ENCODE peak calls at places on chromosomes 5 and 9, in ten cellular contexts. F is heart right ventricle; Y is cardiac muscle cell; H is Panc1; U is psoas muscle; D is RWPE1; Q is CD4-positive, alpha-beta T cell; S is right lobe of liver; Z is nephron progenitor cell; I is colonic mucosa. G is an unnamed sample.

GRCh38 chr5:55540525-55540924 is 5.8 kb upstream of the PLPP1 start:
- DNase-seq in Q (no peak), D (no peak), Z (no peak), F (no peak), H (no peak), S (no peak), U (no peak), I (no peak), Y (no peak), G (no peak)

GRCh38 chr5:99438619-99439018 is 509.8 kb upstream of the CHD1 start:
- DNase-seq in H (no peak), S (no peak), Z (no peak), D (no peak), I (no peak), F (no peak), Y (no peak), Q (no peak), U (no peak), G (no peak)

GRCh38 chr5:142888469-142889085 is 118.4 kb downstream of the ARHGAP26 start:
- DNase-seq in S (no peak), Z (peak), F (peak), U (no peak), H (peak), I (no peak), D (peak), Y (peak), Q (no peak), G (no peak)

GRCh38 chr5:176151286-176151685 is 86.9 kb upstream of the SIMC1 start:
- DNase-seq in H (no peak), Y (no peak), F (no peak), U (no peak), Z (no peak), S (no peak), I (no peak), Q (no peak), D (no peak), G (no peak)

GRCh38 chr9:129058965-129059795 is 21.7 kb upstream of the DOLPP1 start:
- DNase-seq in U (no peak), S (no peak), D (peak), Q (no peak), F (no peak), I (no peak), Y (peak), H (no peak), Z (no peak), G (no peak)

GRCh38 chr5:10162468-10162867 is 87.2 kb downstream of the ATPSCKMT start:
- DNase-seq in I (no peak), Z (no peak), F (no peak), S (no peak), D (no peak), Q (no peak), U (no peak), Y (no peak), H (no peak), G (no peak)

GRCh38 chr9:114461468-114461867 is 43.8 kb downstream of the WHRN start:
- DNase-seq in H (no peak), D (no peak), Q (no peak), S (no peak), F (no peak), Y (no peak), U (no peak), Z (no peak), I (no peak), G (peak)

GRCh38 chr9:95816716-95817115 is 58.8 kb upstream of the ERCC6L2 start:
- DNase-seq in Z (no peak), U (no peak), Q (no peak), Y (no peak), I (no peak), S (no peak), F (no peak), D (peak), H (no peak), G (no peak)

GRCh38 chr5:5454405-5454804 is 31.9 kb downstream of the ICE1 start:
- DNase-seq in Y (no peak), F (no peak), D (no peak), Z (no peak), H (no peak), U (no peak), Q (no peak), S (no peak), I (no peak), G (no peak)

GRCh38 chr5:149153751-149154610 is 12.7 kb downstream of the ABLIM3 start:
- DNase-seq in H (peak), I (no peak), Z (no peak), Y (peak), D (no peak), F (peak), U (peak), Q (no peak), S (peak), G (no peak)

GRCh38 chr5:149152317-149152746 is 11.0 kb downstream of the ABLIM3 start:
- DNase-seq in S (no peak), Z (no peak), D (no peak), H (no peak), F (no peak), Y (peak), U (no peak), I (no peak), Q (no peak), G (no peak)

GRCh38 chr5:149154629-149155028 is 13.3 kb downstream of the ABLIM3 start:
- DNase-seq in Z (no peak), S (no peak), U (no peak), Y (no peak), H (no peak), I (no peak), F (no peak), Q (no peak), D (no peak), G (no peak)

GRCh38 chr5:149151717-149152116 is 10.4 kb downstream of the ABLIM3 start:
- DNase-seq in Y (peak), Z (no peak), D (no peak), U (no peak), F (no peak), I (no peak), Q (no peak), S (peak), H (no peak), G (no peak)

GRCh38 chr5:149153193-149153750 is 12.0 kb downstream of the ABLIM3 start:
- DNase-seq in F (no peak), Y (no peak), H (no peak), U (no peak), D (no peak), Z (no peak), Q (no peak), S (no peak), I (no peak), G (no peak)
- TF ChIP-seq CTCF in F (no peak), Y (no peak), H (no peak), U (no peak), D (no peak), Z (no peak), Q (no peak), S (no peak), I (no peak), G (no peak)

GRCh38 chr9:69743930-69744329 is 15.9 kb downstream of the PTAR1 start:
- DNase-seq in I (no peak), S (no peak), U (no peak), Z (no peak), F (no peak), D (no peak), Q (no peak), Y (no peak), H (no peak), G (no peak)

GRCh38 chr9:69748304-69748703 is 11.5 kb downstream of the PTAR1 start:
- DNase-seq in Q (no peak), D (no peak), S (no peak), Y (no peak), I (no peak), U (no peak), H (no peak), F (no peak), Z (no peak), G (no peak)

GRCh38 chr9:69746859-69747560 is 12.8 kb downstream of the PTAR1 start:
- DNase-seq in Q (no peak), I (no peak), Y (no peak), H (no peak), F (no peak), D (no peak), Z (no peak), U (no peak), S (no peak), G (no peak)

GRCh38 chr9:69744688-69745380 is 15.0 kb downstream of the PTAR1 start:
- DNase-seq in S (no peak), Z (no peak), I (no peak), H (no peak), D (no peak), U (no peak), F (no peak), Q (no peak), Y (no peak), G (no peak)

DNA sequence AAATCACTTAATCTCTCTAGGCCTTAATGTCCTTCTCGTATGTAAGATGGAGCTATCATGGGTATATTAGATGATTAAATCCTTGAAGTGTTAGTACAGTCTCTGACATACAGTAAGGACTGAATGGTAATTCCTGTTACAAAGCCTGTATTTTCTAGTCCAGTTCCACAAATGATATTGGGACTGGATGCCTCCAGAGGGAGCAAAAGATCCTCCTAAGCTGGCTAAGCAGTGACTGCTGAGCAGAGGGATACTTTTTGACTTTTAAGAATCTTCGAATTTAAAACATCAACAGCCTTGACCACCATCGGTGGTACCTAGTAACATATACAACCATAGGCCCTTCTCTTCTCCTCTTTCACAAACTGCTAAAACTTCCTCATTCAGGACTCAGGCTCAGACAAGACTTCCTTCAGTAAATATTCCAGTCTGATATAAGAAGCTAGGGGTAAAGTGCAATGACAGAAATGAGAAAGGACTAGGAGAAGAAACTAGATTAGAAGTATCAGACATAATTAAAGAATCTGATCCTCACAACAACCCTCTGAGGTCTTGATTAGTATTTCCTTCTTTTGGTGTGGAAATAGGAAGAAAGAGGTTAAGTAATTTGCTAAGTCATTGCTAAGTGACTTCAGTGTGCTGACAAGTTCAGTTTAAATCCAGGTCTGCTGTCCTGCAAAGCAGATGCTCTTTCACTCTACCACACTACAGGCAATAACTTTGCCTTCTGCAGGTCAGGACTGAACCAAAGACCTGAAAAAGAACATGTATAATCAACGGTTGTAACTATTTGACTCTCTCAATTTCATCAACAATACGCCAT is 13.9 kb downstream of the PTAR1 start:
- DNase-seq in H (no peak), F (no peak), Q (no peak), D (peak), U (no peak), Y (peak), S (no peak), Z (no peak), I (no peak), G (no peak)
- TF ChIP-seq CTCF in H (peak), F (peak), Q (no peak), D (no peak), U (no peak), Y (peak), S (peak), Z (no peak), I (no peak), G (no peak)

GRCh38 chr9:70510157-70510770 is 95.8 kb upstream of the KLF9 start:
- DNase-seq in Z (peak), F (peak), H (no peak), D (peak), S (no peak), Y (peak), U (peak), Q (peak), I (peak), G (no peak)
- TF ChIP-seq CTCF in Z (peak), F (peak), H (peak), D (peak), S (peak), Y (peak), U (peak), Q (no peak), I (peak), G (no peak)

DNA sequence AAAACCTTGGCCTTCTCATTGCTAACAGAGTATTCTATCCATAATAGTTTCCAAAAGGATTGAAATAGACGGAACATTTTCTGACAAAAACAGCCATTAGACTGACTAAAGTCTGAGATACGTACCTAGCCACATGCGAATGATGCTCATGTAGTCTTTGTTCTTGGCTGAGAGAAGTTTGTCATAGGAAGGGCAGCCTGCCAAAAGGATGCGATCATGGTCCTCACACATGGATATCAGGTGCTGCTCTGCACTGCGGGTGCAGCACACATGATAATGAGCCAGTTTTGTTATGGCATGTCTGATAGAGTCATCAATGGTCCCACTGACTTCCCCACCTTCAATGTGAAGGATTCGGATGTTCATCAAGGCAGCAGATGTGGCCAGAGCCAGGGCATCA is 12.3 kb downstream of the GNE start:
- DNase-seq in F (no peak), Y (no peak), H (no peak), S (no peak), Q (no peak), I (no peak), U (no peak), D (no peak), Z (no peak), G (no peak)
- TF ChIP-seq CTCF in F (no peak), Y (no peak), H (no peak), S (no peak), Q (no peak), I (no peak), U (no peak), D (no peak), Z (no peak), G (no peak)